ENCODE peak calls at places on chromosomes 13 and 19, in eight cellular contexts. W is tibial nerve, V is thoracic aorta, Z is AG09309, Y is RWPE2, C is small intestine, K is fibroblast of the aortic adventitia, P is GM23338. J is an unnamed sample.
A peak's percentile ranks its signal among the peaks of the same experiment; 100 is the strongest.

GRCh38 chr13:40102854-40103253 is 447.4 kb downstream of the COG6 start:
- DNase-seq in W (no peak), V (no peak), Z (peak; percentile 56), Y (peak; percentile 76), C (no peak), K (peak; percentile 67), P (no peak), J (no peak)

GRCh38 chr13:103663996-103664395 is 597.8 kb upstream of the SLC10A2 start:
- DNase-seq in W (no peak), V (no peak), Z (no peak), Y (no peak), C (no peak), K (no peak), P (no peak), J (peak; percentile 26)

GRCh38 chr13:106440846-106441245 is 94.6 kb downstream of the EFNB2 start:
- DNase-seq in W (no peak), V (no peak), Z (no peak), Y (no peak), C (no peak), K (no peak), P (no peak), J (no peak)

GRCh38 chr19:34837262-34837661 is 64.2 kb upstream of the ZNF599 start:
- DNase-seq in W (no peak), V (no peak), Z (no peak), Y (no peak), C (peak; percentile 83), K (no peak), P (no peak), J (peak; percentile 71)

GRCh38 chr13:99859178-99860177 is 112.1 kb downstream of the ZIC5 start:
- DNase-seq in W (no peak), V (no peak), Z (no peak), Y (no peak), C (peak; percentile 9), K (no peak), P (no peak), J (no peak)

GRCh38 chr13:44506719-44507118 is 69.4 kb downstream of the TSC22D1 start:
- DNase-seq in W (no peak), V (no peak), Z (no peak), Y (no peak), C (no peak), K (no peak), P (no peak), J (no peak)

GRCh38 chr13:89733686-89734085 is 1613.8 kb upstream of the MIR17HG start:
- DNase-seq in W (no peak), V (no peak), Z (no peak), Y (no peak), C (no peak), K (no peak), P (no peak), J (no peak)

GRCh38 chr13:45554604-45555109 is 60.9 kb downstream of the ERICH6B start:
- DNase-seq in W (no peak), V (no peak), Z (no peak), Y (no peak), C (no peak), K (no peak), P (no peak), J (peak; percentile 40)

GRCh38 chr19:30206187-30206586 is 166.0 kb upstream of the ZNF536 start:
- DNase-seq in W (no peak), V (no peak), Z (no peak), Y (no peak), C (no peak), K (no peak), P (no peak), J (no peak)

GRCh38 chr19:41563847-41564514 is 12.0 kb upstream of the CEACAM21 start:
- DNase-seq in W (no peak), V (no peak), Z (no peak), Y (no peak), C (no peak), K (no peak), P (peak; percentile 51), J (no peak)

GRCh38 chr13:30792257-30793000 is 57.1 kb downstream of the ALOX5AP start:
- DNase-seq in W (peak; percentile 55), V (peak; percentile 38), Z (peak; percentile 85), Y (peak; percentile 93), C (peak; percentile 71), K (peak; percentile 95), P (peak; percentile 20), J (peak; percentile 34)

GRCh38 chr19:34734601-34735103 is 609 bp downstream of the ZNF181 start:
- DNase-seq in W (no peak), V (no peak), Z (no peak), Y (no peak), C (peak; percentile 77), K (no peak), P (peak; percentile 15), J (no peak)

GRCh38 chr13:30618186-30618937 is 642 bp downstream of the USPL1 start:
- DNase-seq in W (no peak), V (no peak), Z (no peak), Y (no peak), C (peak; percentile 23), K (no peak), P (no peak), J (no peak)

GRCh38 chr13:102825400-102825799 is 20.4 kb upstream of the ERCC5 start:
- DNase-seq in W (no peak), V (no peak), Z (no peak), Y (no peak), C (no peak), K (no peak), P (peak; percentile 40), J (no peak)

GRCh38 chr13:59680429-59681024 is 483.2 kb downstream of the DIAPH3 start:
- DNase-seq in W (no peak), V (no peak), Z (no peak), Y (no peak), C (peak; percentile 59), K (peak; percentile 58), P (peak; percentile 56), J (no peak)

GRCh38 chr13:30020726-30021312 is 170.4 kb upstream of the UBL3 start:
- DNase-seq in W (no peak), V (no peak), Z (no peak), Y (no peak), C (no peak), K (peak; percentile 23), P (no peak), J (no peak)

DNA sequence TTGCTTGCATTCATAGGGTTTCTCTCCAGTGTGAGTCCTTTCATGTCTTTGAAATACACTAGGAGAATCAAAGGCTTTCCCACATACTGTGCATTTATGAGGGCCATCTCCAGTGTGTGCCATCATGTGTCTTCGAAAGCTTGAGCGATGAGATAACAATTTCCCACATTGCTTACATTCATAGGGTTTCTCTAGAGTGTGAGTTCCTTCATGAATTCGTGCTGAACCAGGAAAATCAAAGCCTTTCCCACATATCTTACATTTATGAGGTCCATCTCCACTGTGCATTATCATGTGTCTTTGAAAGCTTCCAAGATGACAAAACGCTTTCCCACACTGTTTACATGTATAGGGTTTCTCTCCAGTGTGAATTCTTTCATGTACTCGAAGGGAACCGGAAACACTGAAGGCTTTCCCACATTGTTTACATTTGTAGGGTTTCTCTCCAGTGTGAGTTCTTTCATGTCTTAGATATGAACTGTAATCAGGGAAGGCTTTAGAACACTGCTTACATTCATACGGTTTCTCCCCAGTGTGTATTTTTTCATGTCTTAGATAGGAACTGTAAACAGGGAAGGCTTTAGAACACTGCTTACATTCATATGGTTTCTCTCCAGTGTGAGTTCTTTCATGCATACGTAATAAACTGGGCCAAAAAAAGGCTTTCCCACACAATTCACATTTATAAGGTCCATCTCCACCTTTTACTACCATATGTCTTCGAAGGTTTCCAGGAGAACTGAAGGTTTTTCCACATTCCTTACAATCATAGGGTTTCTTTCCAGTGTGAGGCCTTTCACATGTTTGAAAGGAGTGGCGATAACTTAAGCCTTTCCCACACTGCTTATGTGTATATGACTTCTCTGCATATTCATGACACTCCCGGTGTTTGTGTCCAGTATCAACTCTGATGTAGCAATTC is 21.4 kb downstream of the ZNF44 start:
- DNase-seq in W (no peak), V (no peak), Z (no peak), Y (no peak), C (no peak), K (peak; percentile 2), P (no peak), J (no peak)
- H3K4me3 ChIP-seq in W (no peak overlapping the region), V (no peak overlapping the region), Z (no peak overlapping the region), Y (no peak overlapping the region), C (no peak overlapping the region), K (no peak overlapping the region), P (no peak overlapping the region), J (no peak overlapping the region)

DNA sequence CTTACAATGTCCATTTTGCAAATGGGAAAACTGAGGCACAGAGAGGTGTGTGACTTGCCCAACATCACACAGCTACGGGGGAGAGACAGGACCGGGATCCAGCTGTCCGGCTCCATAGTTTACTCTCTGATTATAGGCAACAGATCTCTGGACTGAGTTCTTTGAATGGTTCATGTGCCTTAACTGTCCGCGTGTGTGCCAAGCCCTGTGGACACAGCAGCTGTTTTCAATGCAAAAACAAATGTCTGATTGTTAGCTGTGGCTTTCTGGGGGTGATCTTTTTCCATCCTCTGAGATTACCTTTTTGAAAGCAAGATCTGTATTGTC is 94.1 kb downstream of the KL start:
- DNase-seq in W (no peak), V (no peak), Z (no peak), Y (no peak), C (no peak), K (no peak), P (no peak), J (no peak)
- H3K4me3 ChIP-seq in W (no peak overlapping the region), V (peak overlapping the region; percentile 7), Z (no peak overlapping the region), Y (no peak overlapping the region), C (no peak overlapping the region), K (no peak overlapping the region), P (no peak overlapping the region), J (no peak overlapping the region)

GRCh38 chr19:12783849-12784393 is 7.4 kb upstream of the JUNB start:
- DNase-seq in W (no peak), V (no peak), Z (no peak), Y (peak; percentile 94), C (peak; percentile 37), K (no peak), P (no peak), J (no peak)
- H3K4me3 ChIP-seq in W (no peak overlapping the region), V (peak overlapping the region; percentile 76), Z (no peak overlapping the region), Y (no peak overlapping the region), C (no peak overlapping the region), K (no peak overlapping the region), P (peak overlapping the region; percentile 68), J (no peak overlapping the region)

GRCh38 chr19:21586341-21587116 is 81.1 kb downstream of the ZNF429 start:
- DNase-seq in W (no peak), V (no peak), Z (no peak), Y (no peak), C (no peak), K (no peak), P (peak; percentile 62), J (no peak)

GRCh38 chr19:21584532-21584931 is 79.1 kb downstream of the ZNF429 start:
- DNase-seq in W (no peak), V (no peak), Z (no peak), Y (no peak), C (no peak), K (no peak), P (no peak), J (no peak)

GRCh38 chr19:21587117-21587461 is 81.7 kb downstream of the ZNF429 start:
- DNase-seq in W (no peak), V (no peak), Z (no peak), Y (no peak), C (no peak), K (no peak), P (peak; percentile 56), J (no peak)

GRCh38 chr19:21587549-21587948 is 82.1 kb downstream of the ZNF429 start:
- DNase-seq in W (no peak), V (no peak), Z (no peak), Y (no peak), C (no peak), K (no peak), P (no peak), J (no peak)

GRCh38 chr19:21585491-21585890 is 80.1 kb downstream of the ZNF429 start:
- DNase-seq in W (no peak), V (no peak), Z (no peak), Y (no peak), C (no peak), K (no peak), P (no peak), J (no peak)
- H3K4me3 ChIP-seq in W (no peak overlapping the region), V (no peak overlapping the region), Z (no peak overlapping the region), Y (no peak overlapping the region), C (no peak overlapping the region), K (no peak overlapping the region), P (no peak overlapping the region), J (no peak overlapping the region)

J was measured in LNCaP clone FGC.